ENCODE peak calls at places on chromosomes 12 and 14, in five cellular contexts. B is HFFc6; P is cardiac fibroblast; T is activated naive CD8-positive, alpha-beta T cell treated with anti-CD3 and anti-CD28 coated beads, Interleukin-2, amount 50 U/mL, for 24 hours; I is T-helper 17 cell. Q is an unnamed sample.
A peak's percentile ranks its signal among the peaks of the same experiment; 100 is the strongest.

GRCh38 chr12:7351177-7351576 is 47.3 kb downstream of the ACSM4 start:
- DNase-seq in B (no peak), P (no peak), T (no peak), I (no peak), Q (no peak)

GRCh38 chr14:73311710-73312035 is 74.4 kb downstream of the PAPLN start:
- DNase-seq in B (no peak), P (no peak), T (no peak), I (no peak), Q (no peak)

GRCh38 chr14:91830777-91831176 is 36.6 kb downstream of the TC2N start:
- DNase-seq in B (no peak), P (no peak), T (no peak), I (no peak), Q (no peak)

GRCh38 chr12:11563785-11564739 is 85.4 kb upstream of the ETV6 start:
- DNase-seq in B (no peak), P (no peak), T (no peak), I (no peak), Q (no peak)

GRCh38 chr12:46490635-46491034 is 118.1 kb upstream of the SLC38A2 start:
- DNase-seq in B (peak; percentile 16), P (peak; percentile 78), T (no peak), I (no peak), Q (no peak)

GRCh38 chr12:6821674-6822433 is at the start of gene GPR162:
- DNase-seq in B (no peak), P (peak; percentile 72), T (no peak), I (no peak), Q (peak; percentile 67)

GRCh38 chr12:81255456-81255855 is 177.6 kb downstream of the ACSS3 start:
- DNase-seq in B (no peak), P (no peak), T (no peak), I (no peak), Q (no peak)

GRCh38 chr12:30154996-30155730 is 371.4 kb upstream of the TMTC1 start:
- DNase-seq in B (no peak), P (peak; percentile 44), T (no peak), I (no peak), Q (no peak)

GRCh38 chr12:44521702-44522101 is 354.4 kb downstream of the NELL2 start:
- DNase-seq in B (no peak), P (no peak), T (no peak), I (no peak), Q (no peak)

GRCh38 chr12:123752046-123752445 is 10.1 kb upstream of the DNAH10 start:
- DNase-seq in B (no peak), P (no peak), T (no peak), I (no peak), Q (no peak)

GRCh38 chr14:38419579-38419978 is 163.7 kb upstream of the CLEC14A start:
- DNase-seq in B (no peak), P (peak; percentile 5), T (no peak), I (no peak), Q (no peak)

GRCh38 chr14:75861161-75861621 is 120.6 kb downstream of the TGFB3 start:
- DNase-seq in B (peak; percentile 46), P (peak; percentile 84), T (no peak), I (no peak), Q (no peak)

GRCh38 chr12:24111101-24111500 is 161.6 kb upstream of the SOX5 start:
- DNase-seq in B (no peak), P (no peak), T (no peak), I (no peak), Q (no peak)

GRCh38 chr12:46269429-46270241 is 792 bp upstream of the SLC38A1 start:
- DNase-seq in B (no peak), P (peak; percentile 28), T (peak; percentile 70), I (peak; percentile 33), Q (peak; percentile 20)

GRCh38 chr14:20477211-20477876 is 8.1 kb downstream of the PNP start:
- DNase-seq in B (peak; percentile 75), P (peak; percentile 89), T (no peak), I (no peak), Q (no peak)

GRCh38 chr12:113961921-113962710 is 4.0 kb downstream of the RBM19 start:
- DNase-seq in B (peak; percentile 57), P (peak; percentile 17), T (peak; percentile 26), I (no peak), Q (no peak)

GRCh38 chr14:51828017-51828797 is 32.2 kb upstream of the GNG2 start:
- DNase-seq in B (peak; percentile 72), P (no peak), T (peak; percentile 77), I (peak; percentile 53), Q (no peak)

GRCh38 chr14:23953464-23954278 is at the start of gene DHRS4:
- DNase-seq in B (peak; percentile 67), P (peak; percentile 85), T (peak; percentile 86), I (peak; percentile 75), Q (peak; percentile 93)

GRCh38 chr12:21607701-21608100 is 3.1 kb upstream of the GYS2 start:
- DNase-seq in B (peak; percentile 1), P (peak; percentile 63), T (no peak), I (no peak), Q (no peak)

GRCh38 chr12:121439715-121440114 is 39.8 kb downstream of the RNF34 start:
- DNase-seq in B (no peak), P (no peak), T (no peak), I (no peak), Q (no peak)

GRCh38 chr14:22907429-22907828 is 11.5 kb downstream of the RBM23 start:
- DNase-seq in B (no peak), P (no peak), T (no peak), I (no peak), Q (no peak)

GRCh38 chr12:41242613-41243012 is 54.5 kb downstream of the PDZRN4 start:
- DNase-seq in B (no peak), P (no peak), T (no peak), I (no peak), Q (no peak)

GRCh38 chr14:81400202-81400678 is at the start of gene STON2:
- DNase-seq in B (peak; percentile 17), P (peak; percentile 41), T (peak; percentile 14), I (no peak), Q (no peak)

GRCh38 chr12:122951406-122951805 is 14.9 kb downstream of the ABCB9 start:
- DNase-seq in B (peak; percentile 52), P (no peak), T (no peak), I (no peak), Q (no peak)

GRCh38 chr12:105240233-105240632 is 4.3 kb upstream of the APPL2 start:
- DNase-seq in B (no peak), P (no peak), T (no peak), I (no peak), Q (no peak)

GRCh38 chr12:43079481-43079880 is 472.5 kb downstream of the ADAMTS20 start:
- DNase-seq in B (no peak), P (no peak), T (no peak), I (no peak), Q (no peak)

GRCh38 chr12:92961949-92962348 is 32.9 kb upstream of the EEA1 start:
- DNase-seq in B (no peak), P (no peak), T (no peak), I (no peak), Q (no peak)

GRCh38 chr12:82625523-82625922 is 61.2 kb upstream of the TMTC2 start:
- DNase-seq in B (no peak), P (no peak), T (no peak), I (no peak), Q (no peak)

GRCh38 chr14:101405171-101405883 is 156.0 kb upstream of the DIO3 start:
- DNase-seq in B (no peak), P (peak; percentile 90), T (no peak), I (no peak), Q (peak; percentile 50)

GRCh38 chr14:22493753-22494152 is 95.3 kb downstream of the DAD1 start:
- DNase-seq in B (no peak), P (no peak), T (no peak), I (no peak), Q (no peak)

GRCh38 chr12:59149995-59150642 is 229.8 kb upstream of the LRIG3 start:
- DNase-seq in B (peak; percentile 85), P (peak; percentile 91), T (no peak), I (no peak), Q (no peak)

GRCh38 chr12:124919646-124920352 is 5.3 kb upstream of the UBC start:
- DNase-seq in B (no peak), P (peak; percentile 31), T (peak; percentile 49), I (no peak), Q (no peak)

GRCh38 chr14:101349108-101349507 is 212.2 kb upstream of the DIO3 start:
- DNase-seq in B (no peak), P (no peak), T (no peak), I (no peak), Q (no peak)